ENCODE peak calls at places on chromosomes 16 and 17, in nine cellular contexts. L, T, M, V, H, R, U, A and O are unnamed samples.

GRCh38 chr17:78517421-78517820 is 59.8 kb downstream of the DNAH17 start:
- DNase-seq in L (no peak), T (no peak), M (no peak), V (no peak), H (no peak), R (no peak), U (no peak), A (no peak), O (peak; percentile 43)

GRCh38 chr17:46154151-46154816 is 38.9 kb downstream of the KANSL1 start:
- DNase-seq in L (peak; percentile 78), T (no peak), M (no peak), V (peak; percentile 56), H (no peak), R (no peak), U (no peak), A (no peak), O (no peak)

GRCh38 chr17:45294506-45294905 is 22.3 kb downstream of the MAP3K14 start:
- DNase-seq in L (peak; percentile 68), T (no peak), M (peak; percentile 93), V (peak; percentile 89), H (no peak), R (peak; percentile 77), U (no peak), A (peak; percentile 57), O (peak; percentile 20)

GRCh38 chr17:11031787-11032186 is 193.9 kb upstream of the PIRT start:
- DNase-seq in L (no peak), T (peak; percentile 14), M (no peak), V (no peak), H (peak; percentile 45), R (no peak), U (no peak), A (no peak), O (no peak)

GRCh38 chr17:1597861-1598342 is 30.7 kb downstream of the SLC43A2 start:
- DNase-seq in L (no peak), T (no peak), M (no peak), V (no peak), H (no peak), R (no peak), U (no peak), A (no peak), O (no peak)

GRCh38 chr16:81740163-81740562 is 38.9 kb upstream of the PLCG2 start:
- DNase-seq in L (no peak), T (no peak), M (no peak), V (no peak), H (no peak), R (no peak), U (no peak), A (no peak), O (no peak)

GRCh38 chr16:83793179-83793578 is 14.6 kb upstream of the HSBP1 start:
- DNase-seq in L (no peak), T (no peak), M (no peak), V (no peak), H (peak; percentile 21), R (no peak), U (no peak), A (no peak), O (no peak)

GRCh38 chr16:87047221-87048037 is 269.8 kb downstream of the C16orf95 start:
- DNase-seq in L (peak; percentile 44), T (no peak), M (no peak), V (no peak), H (no peak), R (no peak), U (no peak), A (no peak), O (no peak)

GRCh38 chr17:55286681-55287589 is 22.2 kb downstream of the HLF start:
- DNase-seq in L (no peak), T (peak; percentile 74), M (peak; percentile 76), V (peak; percentile 30), H (no peak), R (no peak), U (no peak), A (no peak), O (no peak)

GRCh38 chr17:82091264-82092066 is 6.6 kb downstream of the FASN start:
- DNase-seq in L (no peak), T (no peak), M (no peak), V (no peak), H (no peak), R (no peak), U (no peak), A (no peak), O (peak; percentile 10)

GRCh38 chr17:72502111-72502939 is 381.5 kb downstream of the SOX9 start:
- DNase-seq in L (no peak), T (no peak), M (no peak), V (peak; percentile 78), H (peak; percentile 7), R (no peak), U (no peak), A (no peak), O (no peak)

DNA sequence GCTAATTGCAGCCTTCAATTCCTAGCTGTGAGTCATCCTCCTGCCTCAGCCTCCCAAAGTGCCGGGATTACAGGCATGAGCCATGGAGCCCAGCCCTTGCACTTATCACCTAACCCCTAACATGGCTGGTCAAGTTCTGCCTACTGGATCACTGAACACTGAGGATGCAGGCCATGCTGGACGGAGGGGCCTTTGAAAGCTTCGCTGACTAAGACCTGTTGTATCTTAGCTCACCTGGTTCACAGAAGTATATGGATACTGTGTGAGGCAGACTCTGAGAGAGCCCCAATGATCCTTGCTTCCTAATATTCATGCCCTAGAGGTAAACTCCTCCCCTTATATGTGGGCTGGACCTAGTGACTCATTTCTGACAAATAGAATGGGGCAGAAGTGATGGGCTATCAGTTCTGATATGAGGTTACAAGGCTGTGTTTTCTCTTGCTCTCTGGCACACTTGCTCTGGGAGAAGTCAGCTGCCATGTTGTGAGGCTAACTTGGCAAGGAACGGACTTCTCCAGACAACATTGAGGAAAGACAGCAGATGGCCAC is 11.7 kb upstream of the TMIGD1 start:
- DNase-seq in L (no peak), T (no peak), M (peak; percentile 63), V (no peak), H (no peak), R (no peak), U (no peak), A (no peak), O (no peak)
- H3K27ac ChIP-seq in L (no peak overlapping the region), T (peak overlapping the region; percentile 77), M (peak overlapping the region; percentile 96), V (no peak overlapping the region), H (no peak overlapping the region), R (peak overlapping the region; percentile 88), U (no peak overlapping the region), A (peak overlapping the region; percentile 57), O (peak overlapping the region; percentile 84)

GRCh38 chr16:89602952-89603590 is 10.4 kb upstream of the DPEP1 start:
- DNase-seq in L (no peak), T (no peak), M (no peak), V (no peak), H (no peak), R (no peak), U (no peak), A (no peak), O (no peak)

GRCh38 chr16:89604764-89605163 is 8.7 kb upstream of the DPEP1 start:
- DNase-seq in L (no peak), T (no peak), M (no peak), V (no peak), H (no peak), R (no peak), U (no peak), A (no peak), O (no peak)

GRCh38 chr16:89607453-89607852 is 6.0 kb upstream of the DPEP1 start:
- DNase-seq in L (no peak), T (no peak), M (no peak), V (no peak), H (no peak), R (no peak), U (no peak), A (no peak), O (no peak)

GRCh38 chr16:89606006-89606405 is 7.4 kb upstream of the DPEP1 start:
- DNase-seq in L (no peak), T (no peak), M (no peak), V (no peak), H (no peak), R (no peak), U (no peak), A (no peak), O (no peak)

DNA sequence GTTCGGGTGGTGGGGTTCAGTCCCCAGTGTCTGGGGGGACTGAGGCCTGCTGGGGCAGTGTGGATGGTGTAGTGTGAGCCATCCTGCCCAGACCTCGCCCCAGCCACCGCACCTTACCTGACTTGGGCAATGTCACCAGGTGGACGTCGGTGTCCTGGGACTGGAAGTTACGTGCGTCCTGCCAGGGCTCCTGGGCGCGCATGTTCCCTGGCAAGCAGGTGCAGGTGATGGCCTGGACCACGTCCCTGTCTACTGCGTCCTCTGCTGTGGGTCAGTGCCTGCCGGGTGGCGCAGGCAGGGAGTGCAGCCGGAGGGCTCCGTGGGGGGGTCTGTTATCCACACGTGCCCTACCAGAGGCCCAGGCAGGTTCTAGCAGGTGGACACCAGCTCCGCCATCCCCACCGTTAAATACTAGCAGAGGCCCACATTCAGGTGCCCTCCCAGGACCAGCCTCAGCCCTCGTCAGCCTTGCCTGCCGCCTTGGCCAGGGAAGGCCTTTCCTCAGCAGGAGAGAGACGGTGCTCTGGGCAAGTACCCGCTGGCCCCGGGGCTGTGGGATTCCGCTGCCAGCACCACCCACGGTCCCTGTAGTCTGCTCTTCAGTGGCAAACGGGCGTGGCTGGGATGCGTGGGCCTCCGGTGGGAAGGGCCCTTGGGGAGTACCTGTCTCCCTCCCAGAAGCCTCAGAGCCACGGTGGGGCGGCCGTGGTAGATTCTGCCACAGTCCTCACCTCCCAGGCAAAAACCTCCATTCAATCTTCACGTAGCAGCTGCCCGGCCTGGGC is 8.1 kb upstream of the DPEP1 start:
- DNase-seq in L (no peak), T (no peak), M (no peak), V (no peak), H (no peak), R (no peak), U (no peak), A (no peak), O (no peak)
- H3K27ac ChIP-seq in L (no peak overlapping the region), T (no peak overlapping the region), M (no peak overlapping the region), V (no peak overlapping the region), H (no peak overlapping the region), R (no peak overlapping the region), U (no peak overlapping the region), A (no peak overlapping the region), O (no peak overlapping the region)

DNA sequence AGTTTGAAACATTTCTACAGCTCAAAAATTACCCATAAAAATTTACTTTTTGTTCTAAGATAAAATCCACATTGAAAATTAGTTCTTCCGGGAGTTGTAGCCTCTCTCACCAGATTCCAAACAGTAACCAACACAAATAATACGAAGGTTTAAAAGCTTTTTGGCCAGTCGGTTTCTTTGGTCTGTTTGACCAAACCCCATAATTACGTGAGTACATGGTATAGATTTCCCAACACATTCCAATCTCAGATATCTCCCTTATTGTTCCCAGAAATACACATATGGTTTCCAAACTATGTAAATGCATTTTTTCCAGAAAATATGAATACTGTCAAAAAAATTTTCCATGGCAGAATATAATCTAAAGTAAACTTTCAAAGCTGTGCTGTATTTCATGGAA is 722.0 kb downstream of the KCNJ2 start:
- DNase-seq in L (no peak), T (no peak), M (no peak), V (no peak), H (no peak), R (no peak), U (no peak), A (no peak), O (no peak)
- H3K27ac ChIP-seq in L (no peak overlapping the region), T (no peak overlapping the region), M (no peak overlapping the region), V (no peak overlapping the region), H (no peak overlapping the region), R (no peak overlapping the region), U (no peak overlapping the region), A (no peak overlapping the region), O (no peak overlapping the region)

DNA sequence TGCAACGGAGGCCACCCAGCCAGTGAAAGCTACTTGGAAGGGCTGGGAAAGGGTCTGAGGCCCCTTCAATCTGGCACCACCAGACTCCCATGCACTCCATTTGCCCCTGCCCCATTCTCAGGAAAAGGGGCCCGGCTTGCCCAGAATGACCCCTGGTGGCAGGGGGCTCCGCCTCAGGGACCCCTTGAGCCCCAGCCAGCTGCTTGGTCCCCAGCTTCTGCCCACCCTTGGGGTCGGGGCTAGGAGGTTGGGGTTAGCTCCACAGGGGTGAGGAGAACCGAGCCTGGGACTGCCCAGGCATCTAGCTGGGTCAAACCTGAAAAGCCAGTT is 1.3 kb downstream of the RHBDF1 start:
- DNase-seq in L (no peak), T (no peak), M (no peak), V (no peak), H (no peak), R (no peak), U (no peak), A (no peak), O (no peak)
- H3K27ac ChIP-seq in L (no peak overlapping the region), T (peak overlapping the region; percentile 79), M (peak overlapping the region; percentile 35), V (peak overlapping the region; percentile 66), H (no peak overlapping the region), R (peak overlapping the region; percentile 96), U (no peak overlapping the region), A (peak overlapping the region; percentile 92), O (peak overlapping the region; percentile 96)